ENCODE peak calls at places on chromosomes 1 and 21, in four cellular contexts. T is Peyer's patch, K is HFF-Myc, D is choroid plexus epithelial cell. V is an unnamed sample.

GRCh38 chr1:169288011-169288414 is 79.6 kb downstream of the NME7 start:
- DNase-seq in T (no peak), K (no peak), D (peak; percentile 65), V (peak; percentile 56)

GRCh38 chr1:245375789-245376188 is 221.0 kb downstream of the KIF26B start:
- DNase-seq in T (no peak), K (no peak), D (no peak), V (peak; percentile 26)

GRCh38 chr21:17921579-17922530 is 102.7 kb upstream of the C21orf91 start:
- DNase-seq in T (no peak), K (peak; percentile 98), D (peak; percentile 85), V (peak; percentile 72)

GRCh38 chr1:233281711-233282581 is 13.6 kb downstream of the PCNX2 start:
- DNase-seq in T (no peak), K (no peak), D (peak; percentile 89), V (peak; percentile 83)

GRCh38 chr1:18907021-18907913 is 4.9 kb upstream of the ALDH4A1 start:
- DNase-seq in T (no peak), K (no peak), D (peak; percentile 71), V (peak; percentile 69)

GRCh38 chr1:175225805-175226129 is 33.2 kb upstream of the KIAA0040 start:
- DNase-seq in T (no peak), K (no peak), D (no peak), V (no peak)

GRCh38 chr1:92619466-92620189 is 132.9 kb upstream of the GFI1 start:
- DNase-seq in T (no peak), K (no peak), D (no peak), V (no peak)

GRCh38 chr1:153805042-153805745 is 30.0 kb downstream of the SLC27A3 start:
- DNase-seq in T (no peak), K (peak; percentile 54), D (peak; percentile 62), V (peak; percentile 68)

GRCh38 chr1:162889989-162890388 is 29.0 kb upstream of the CCDC190 start:
- DNase-seq in T (no peak), K (no peak), D (peak; percentile 18), V (no peak)

GRCh38 chr1:11170102-11170501 is 19.1 kb upstream of the ANGPTL7 start:
- DNase-seq in T (no peak), K (no peak), D (no peak), V (no peak)

GRCh38 chr1:228494044-228494353 is 6.8 kb downstream of the RNF187 start:
- DNase-seq in T (no peak), K (no peak), D (no peak), V (no peak)

GRCh38 chr1:109500886-109501285 is 7.0 kb downstream of the CYB561D1 start:
- DNase-seq in T (no peak), K (no peak), D (peak; percentile 75), V (peak; percentile 43)

GRCh38 chr1:20375563-20375962 is 84.9 kb downstream of the VWA5B1 start:
- DNase-seq in T (no peak), K (no peak), D (no peak), V (peak; percentile 31)

GRCh38 chr1:41662061-41662655 is 177.7 kb upstream of the EDN2 start:
- DNase-seq in T (peak; percentile 59), K (no peak), D (peak; percentile 64), V (peak; percentile 74)

GRCh38 chr21:18499761-18500376 is 96.3 kb upstream of the TMPRSS15 start:
- DNase-seq in T (no peak), K (peak; percentile 4), D (peak; percentile 73), V (peak; percentile 65)

GRCh38 chr21:45466330-45467220 is 61.6 kb downstream of the COL18A1 start:
- DNase-seq in T (peak; percentile 32), K (no peak), D (no peak), V (no peak)

GRCh38 chr1:6211731-6212130 is 5.8 kb downstream of the RNF207 start:
- DNase-seq in T (no peak), K (no peak), D (no peak), V (no peak)

GRCh38 chr1:97265630-97266029 is 544.0 kb downstream of the PTBP2 start:
- DNase-seq in T (no peak), K (no peak), D (no peak), V (no peak)

GRCh38 chr1:147904726-147905125 is 2.1 kb downstream of the GJA8 start:
- DNase-seq in T (no peak), K (no peak), D (no peak), V (no peak)

GRCh38 chr1:165674599-165674998 is 23.8 kb downstream of the ALDH9A1 start:
- DNase-seq in T (no peak), K (no peak), D (no peak), V (no peak)

GRCh38 chr1:25503551-25504426 is 39.6 kb upstream of the LDLRAP1 start:
- DNase-seq in T (peak; percentile 77), K (no peak), D (no peak), V (no peak)

GRCh38 chr21:32457360-32457840 is 44.9 kb downstream of the EVA1C start:
- DNase-seq in T (peak; percentile 62), K (no peak), D (peak; percentile 26), V (no peak)

GRCh38 chr1:3333903-3334302 is 120.6 kb upstream of the ARHGEF16 start:
- DNase-seq in T (no peak), K (no peak), D (no peak), V (no peak)

GRCh38 chr1:161934278-161934608 is 89.4 kb downstream of the OLFML2B start:
- DNase-seq in T (no peak), K (no peak), D (no peak), V (no peak)

GRCh38 chr1:210728437-210729149 is 399.9 kb downstream of the HHAT start:
- DNase-seq in T (no peak), K (no peak), D (no peak), V (no peak)

DNA sequence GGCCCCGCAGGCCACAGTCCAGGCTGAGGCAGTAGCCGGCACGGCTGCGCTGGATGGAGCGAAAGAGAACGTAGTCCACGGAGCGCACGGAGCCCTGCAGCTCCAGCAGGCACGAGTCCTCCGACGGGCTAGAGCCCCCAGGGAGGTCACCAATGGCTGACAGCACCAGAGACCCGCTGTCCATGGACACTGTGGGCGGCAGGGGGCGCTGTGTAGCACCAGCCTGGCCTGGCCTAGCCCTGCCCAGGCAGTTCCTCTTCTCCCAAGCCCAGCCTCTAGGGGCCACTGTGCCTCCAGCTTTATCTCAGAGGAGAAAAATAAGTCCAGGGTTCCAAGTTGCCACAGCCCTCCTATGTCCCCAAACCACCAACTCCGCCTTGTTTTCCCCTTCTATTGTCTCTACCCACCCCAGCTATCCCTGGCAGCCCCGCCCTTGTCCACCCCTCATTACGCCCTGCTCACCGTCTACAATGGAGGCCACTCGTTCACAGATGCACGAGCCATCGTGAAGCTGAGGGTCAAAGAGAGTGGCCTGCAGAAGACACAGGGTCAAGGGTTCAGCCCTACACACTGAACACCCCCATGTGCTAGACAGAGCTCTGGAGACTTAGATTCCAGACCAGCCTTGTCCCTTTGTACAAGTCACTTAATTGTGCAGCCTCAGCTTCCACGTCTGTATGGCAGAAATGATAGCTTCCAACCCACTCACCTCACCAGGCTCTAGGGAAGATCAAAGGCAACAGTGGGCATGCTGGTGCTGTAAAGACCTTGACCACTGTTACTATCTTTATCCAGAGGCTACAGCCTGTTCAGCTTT is 4.4 kb downstream of the ENTREP3 start:
- DNase-seq in T (peak; percentile 95), K (no peak), D (peak; percentile 94), V (peak; percentile 90)
- TF ChIP-seq CTCF in T (peak; percentile 100), K (peak; percentile 100), D (peak; percentile 98), V (peak; percentile 100)

DNA sequence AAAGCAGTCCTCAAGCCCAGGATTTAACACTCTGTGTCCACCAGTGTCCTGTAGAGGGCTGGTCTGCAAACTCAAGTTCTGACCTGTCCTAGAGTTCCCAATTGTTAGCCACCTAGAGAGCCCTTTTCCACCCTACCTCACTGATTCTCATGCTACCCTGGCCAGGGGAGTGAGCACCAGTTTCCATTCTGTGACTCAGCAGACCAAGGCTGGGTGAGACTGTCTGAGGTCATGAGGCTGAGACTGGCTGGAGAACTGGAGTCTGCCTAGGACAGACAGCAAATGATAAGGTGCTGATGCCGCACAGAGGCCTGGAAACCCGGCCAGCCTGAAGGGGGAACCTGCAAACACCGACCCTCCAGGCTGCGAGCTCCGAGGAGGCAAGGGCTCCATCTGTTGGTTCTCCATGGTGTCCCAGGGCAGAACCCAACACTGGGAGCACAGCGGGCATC is 13.7 kb downstream of the GLIS1 start:
- DNase-seq in T (no peak), K (no peak), D (peak; percentile 38), V (peak; percentile 67)
- TF ChIP-seq CTCF in T (no peak), K (no peak), D (peak; percentile 39), V (peak; percentile 41)

GRCh38 chr1:54275349-54275748 is 75.4 kb downstream of the MRPL37 start:
- DNase-seq in T (no peak), K (no peak), D (no peak), V (peak; percentile 54)
- TF ChIP-seq CTCF in T (no peak), K (no peak), D (peak; percentile 50), V (peak; percentile 54)

GRCh38 chr1:159980786-159981185 is 26.7 kb upstream of the SLAMF9 start:
- DNase-seq in T (no peak), K (no peak), D (no peak), V (no peak)
- TF ChIP-seq CTCF in T (no peak), K (no peak), D (no peak), V (no peak)

DNA sequence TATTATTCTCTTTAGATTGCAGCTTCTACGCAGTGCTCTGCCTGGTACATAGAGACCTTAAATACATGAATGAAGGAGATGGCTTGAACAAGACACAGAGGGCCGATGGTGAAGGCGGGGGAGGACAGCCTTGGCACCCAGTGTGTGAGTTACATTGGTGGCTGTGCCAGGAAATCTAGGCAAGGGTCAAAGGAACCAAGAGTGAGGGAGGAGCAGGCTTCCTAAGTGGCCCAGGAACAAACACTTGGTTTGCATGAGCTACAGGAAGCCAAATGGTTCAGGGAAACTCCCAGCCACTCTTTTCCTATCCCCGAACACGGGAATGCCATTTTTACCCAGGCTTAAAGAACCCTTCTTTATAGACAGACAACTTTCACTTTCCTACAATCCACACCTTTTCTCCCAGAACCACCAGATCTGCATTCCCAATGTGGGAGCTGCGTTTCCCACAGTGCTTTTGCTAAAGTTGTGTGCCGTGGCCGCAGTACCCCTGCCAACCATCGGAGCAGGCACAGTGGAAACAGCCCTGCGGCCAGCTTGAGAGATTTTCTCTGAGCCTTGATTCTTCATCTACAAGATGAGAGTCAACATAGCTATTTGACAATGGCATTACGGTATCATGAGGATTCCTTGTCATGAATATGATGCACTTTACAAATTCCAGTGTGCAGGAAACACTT is 3.5 kb upstream of the CLEC20A start:
- DNase-seq in T (no peak), K (no peak), D (no peak), V (no peak)
- TF ChIP-seq CTCF in T (no peak), K (peak; percentile 17), D (peak; percentile 39), V (peak; percentile 35)

DNA sequence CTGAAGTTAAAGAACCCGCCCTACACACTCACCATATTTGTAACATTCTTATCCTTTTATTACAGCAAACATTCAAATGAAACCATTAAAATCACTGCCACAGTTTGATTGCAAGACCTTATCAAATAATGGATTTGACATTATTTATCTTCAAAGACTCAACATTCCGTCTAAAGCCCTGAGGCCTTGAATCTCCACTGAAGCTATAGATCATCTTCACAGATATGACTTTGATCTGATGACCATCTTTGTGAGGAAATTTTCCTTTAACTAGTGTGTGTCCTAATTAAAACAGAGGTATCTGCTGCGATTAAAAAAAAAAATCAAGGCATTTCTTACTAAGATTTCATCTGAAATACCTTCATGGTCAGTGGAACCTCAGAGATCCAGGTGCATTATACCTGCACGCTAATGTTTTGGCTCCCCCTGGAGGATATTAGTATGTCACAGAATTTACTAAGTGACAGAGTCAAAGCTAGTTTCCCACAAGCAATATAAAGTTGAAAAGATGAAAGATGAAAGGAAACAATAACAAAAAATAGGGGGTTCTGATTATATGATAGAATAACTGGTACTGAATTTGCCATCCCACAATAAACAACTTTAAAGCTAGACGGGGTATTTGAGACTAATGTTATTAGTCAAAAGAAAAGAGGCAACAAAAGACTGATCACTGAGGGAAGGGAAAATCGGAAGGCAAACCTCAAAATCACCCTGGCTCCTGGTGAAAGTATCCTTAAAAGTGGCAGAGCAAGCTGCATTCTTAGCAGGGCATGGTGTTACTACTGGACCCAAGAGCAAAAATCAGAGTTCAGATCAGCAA is 923.4 kb downstream of the NCAM2 start:
- DNase-seq in T (no peak), K (no peak), D (peak; percentile 62), V (peak; percentile 56)
- TF ChIP-seq CTCF in T (peak; percentile 15), K (peak; percentile 43), D (peak; percentile 74), V (peak; percentile 59)

V was measured in astrocyte of the spinal cord.